ENCODE peak calls at places on chromosomes 11 and 22, in nine cellular contexts. F is ovary, U is brain microvascular endothelial cell, W is left lung, H is K562, I is heart left ventricle, V is IMR-90, B is fibroblast of lung, K is prostate gland. A is an unnamed sample.

GRCh38 chr11:116454951-116455350 is 317.8 kb downstream of the BUD13 start:
- DNase-seq in F (no peak), U (no peak), W (no peak), H (no peak), I (no peak), V (no peak), B (no peak), K (no peak), A (no peak)

GRCh38 chr22:44047891-44048301 is 23.8 kb downstream of the PARVB start:
- DNase-seq in F (no peak), U (no peak), W (no peak), H (no peak), I (no peak), V (no peak), B (no peak), K (no peak), A (no peak)

GRCh38 chr22:48581821-48582469 is 1245.7 kb downstream of the BRD1 start:
- DNase-seq in F (no peak), U (no peak), W (no peak), H (no peak), I (no peak), V (no peak), B (no peak), K (no peak), A (peak; percentile 0)

GRCh38 chr22:32655068-32655467 is 146.4 kb upstream of the TIMP3 start:
- DNase-seq in F (no peak), U (no peak), W (no peak), H (no peak), I (no peak), V (no peak), B (no peak), K (no peak), A (no peak)

GRCh38 chr11:44973634-44974401 is 23.1 kb upstream of the TP53I11 start:
- DNase-seq in F (no peak), U (no peak), W (no peak), H (no peak), I (no peak), V (no peak), B (no peak), K (no peak), A (no peak)

GRCh38 chr11:88553204-88553603 is 215.7 kb upstream of the CTSC start:
- DNase-seq in F (no peak), U (peak; percentile 28), W (no peak), H (no peak), I (no peak), V (peak; percentile 49), B (no peak), K (no peak), A (peak; percentile 19)

GRCh38 chr22:29147241-29147919 is 58.3 kb upstream of the EMID1 start:
- DNase-seq in F (no peak), U (no peak), W (peak; percentile 27), H (no peak), I (no peak), V (no peak), B (no peak), K (no peak), A (no peak)

GRCh38 chr11:44848203-44848962 is 102.3 kb downstream of the TP53I11 start:
- DNase-seq in F (no peak), U (no peak), W (no peak), H (no peak), I (no peak), V (no peak), B (no peak), K (no peak), A (no peak)

GRCh38 chr11:47908198-47908597 is 60.0 kb upstream of the NUP160 start:
- DNase-seq in F (no peak), U (no peak), W (no peak), H (no peak), I (no peak), V (no peak), B (no peak), K (no peak), A (peak; percentile 77)

GRCh38 chr22:47600281-47600680 is 837.8 kb downstream of the TBC1D22A start:
- DNase-seq in F (no peak), U (no peak), W (no peak), H (no peak), I (no peak), V (no peak), B (no peak), K (no peak), A (no peak)

GRCh38 chr11:122367809-122368231 is 251.8 kb upstream of the BLID start:
- DNase-seq in F (peak; percentile 22), U (peak; percentile 1), W (no peak), H (no peak), I (peak; percentile 41), V (peak; percentile 82), B (peak; percentile 85), K (no peak), A (peak; percentile 41)

GRCh38 chr11:38553033-38553432 is 1955.0 kb upstream of the RAG2 start:
- DNase-seq in F (no peak), U (no peak), W (no peak), H (no peak), I (no peak), V (no peak), B (peak; percentile 66), K (no peak), A (no peak)

GRCh38 chr11:110298298-110298765 is 1.9 kb upstream of the RDX start:
- DNase-seq in F (no peak), U (peak; percentile 17), W (no peak), H (no peak), I (no peak), V (no peak), B (no peak), K (no peak), A (no peak)

GRCh38 chr11:44622190-44622650 is 56.8 kb downstream of the CD82 start:
- DNase-seq in F (peak; percentile 14), U (no peak), W (peak; percentile 27), H (no peak), I (peak; percentile 5), V (no peak), B (no peak), K (no peak), A (no peak)

GRCh38 chr11:110787680-110788079 is 75.4 kb upstream of the ARHGAP20 start:
- DNase-seq in F (no peak), U (no peak), W (no peak), H (no peak), I (no peak), V (no peak), B (no peak), K (no peak), A (no peak)

GRCh38 chr11:112023104-112023503 is 2.1 kb upstream of the DLAT start:
- DNase-seq in F (no peak), U (no peak), W (no peak), H (no peak), I (no peak), V (no peak), B (no peak), K (no peak), A (no peak)
- TF ChIP-seq CTCF in F (no peak), U (no peak), W (no peak), H (peak; percentile 19), I (no peak), V (no peak), B (no peak), K (no peak), A (no peak)

GRCh38 chr11:36409152-36409713 is 100.8 kb downstream of the TRAF6 start:
- DNase-seq in F (no peak), U (peak; percentile 45), W (no peak), H (no peak), I (no peak), V (peak; percentile 46), B (no peak), K (no peak), A (peak; percentile 84)

GRCh38 chr11:36407360-36407759 is 102.7 kb downstream of the TRAF6 start:
- DNase-seq in F (no peak), U (no peak), W (no peak), H (no peak), I (no peak), V (no peak), B (no peak), K (no peak), A (no peak)

GRCh38 chr11:36405585-36406367 is 104.3 kb downstream of the TRAF6 start:
- DNase-seq in F (no peak), U (no peak), W (no peak), H (no peak), I (no peak), V (no peak), B (no peak), K (no peak), A (peak; percentile 58)

GRCh38 chr11:36411202-36411640 is 98.9 kb downstream of the TRAF6 start:
- DNase-seq in F (no peak), U (no peak), W (peak; percentile 61), H (no peak), I (peak; percentile 33), V (no peak), B (no peak), K (no peak), A (peak; percentile 38)

GRCh38 chr11:36408476-36409136 is 101.5 kb downstream of the TRAF6 start:
- DNase-seq in F (no peak), U (no peak), W (no peak), H (no peak), I (no peak), V (no peak), B (no peak), K (no peak), A (no peak)
- H3K4me3 ChIP-seq in F (no peak overlapping the region), U (no peak overlapping the region), W (no peak overlapping the region), H (no peak overlapping the region), I (no peak overlapping the region), V (no peak overlapping the region), B (no peak overlapping the region), K (no peak overlapping the region), A (no peak overlapping the region)

DNA sequence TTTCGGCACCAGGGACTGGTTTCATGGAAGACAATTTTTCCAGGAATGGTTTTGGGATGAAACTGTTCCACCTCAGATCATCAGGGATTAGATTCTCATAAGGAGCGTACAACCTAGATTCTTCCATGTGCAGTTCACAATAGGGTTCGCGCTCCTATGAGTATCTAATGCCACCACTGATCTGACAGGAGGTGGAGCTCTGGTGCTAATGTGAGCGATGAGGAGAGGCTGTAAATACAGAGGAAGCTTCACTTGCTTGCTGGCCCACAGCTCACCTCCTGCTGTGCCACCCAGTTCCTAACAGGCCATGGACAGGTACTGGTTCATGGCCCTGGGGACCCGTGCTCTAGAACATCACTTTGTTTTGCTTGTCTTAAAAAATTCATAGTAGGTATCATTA is 41.8 kb upstream of the AMPD3 start:
- DNase-seq in F (no peak), U (peak; percentile 36), W (no peak), H (no peak), I (no peak), V (peak; percentile 22), B (peak; percentile 26), K (no peak), A (no peak)
- TF ChIP-seq CTCF in F (no peak), U (peak; percentile 55), W (no peak), H (peak; percentile 45), I (no peak), V (peak; percentile 30), B (no peak), K (peak; percentile 27), A (no peak)

DNA sequence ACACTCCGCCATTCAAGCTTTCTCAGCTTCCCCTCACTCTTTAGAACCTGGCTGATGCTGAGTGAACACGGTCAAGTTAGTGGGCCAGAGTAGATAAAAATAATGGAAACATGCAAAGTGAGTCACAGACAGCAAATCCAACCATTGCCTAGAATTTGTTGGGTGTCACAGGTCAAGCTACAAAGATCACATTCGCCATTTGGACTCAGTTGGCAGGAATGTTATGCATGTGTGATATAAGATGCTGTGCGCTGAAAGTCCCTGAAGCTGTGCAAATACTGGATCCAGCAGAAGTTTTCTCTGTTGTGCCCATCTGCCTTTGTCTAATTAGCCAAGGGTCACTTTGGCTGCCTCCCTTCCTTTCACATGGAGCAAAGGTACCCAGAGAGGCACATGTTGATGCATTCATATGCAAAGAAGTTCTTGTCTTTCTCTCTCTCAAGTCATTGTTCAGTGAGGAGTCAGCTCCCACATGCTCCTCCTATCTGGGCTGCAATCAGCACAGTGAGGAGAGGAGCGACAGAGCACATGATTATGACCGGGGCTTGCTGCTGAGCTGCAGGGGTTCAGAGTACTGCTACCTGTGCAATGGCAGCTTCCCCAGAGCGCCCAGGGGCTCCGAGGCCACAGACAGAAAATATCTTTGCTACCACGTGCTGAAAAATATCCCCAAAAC is 39.7 kb downstream of the FLI1 start:
- DNase-seq in F (no peak), U (peak; percentile 65), W (no peak), H (no peak), I (no peak), V (peak; percentile 66), B (peak; percentile 14), K (no peak), A (no peak)
- H3K4me3 ChIP-seq in F (no peak overlapping the region), U (no peak overlapping the region), W (no peak overlapping the region), H (no peak overlapping the region), I (no peak overlapping the region), V (no peak overlapping the region), B (no peak overlapping the region), K (no peak overlapping the region), A (no peak overlapping the region)